ENCODE peak calls at places on chromosomes 6 and 20, in four cellular contexts. One of them, this sample, is unnamed.
A peak's percentile ranks its signal among the peaks of the same experiment; 100 is the strongest.

GRCh38 chr20:41358717-41359116 is 7.9 kb downstream of the EMILIN3 start:
- DNase-seq in uterus: no peak
- DNase-seq in fibroblast of pulmonary artery: no peak
- DNase-seq in K562: no peak
- DNase-seq in this sample: no peak

GRCh38 chr20:51022803-51023616 is at the start of gene KCNG1:
- DNase-seq in uterus: peak; percentile 62
- DNase-seq in fibroblast of pulmonary artery: peak; percentile 69
- DNase-seq in K562: peak; percentile 91
- DNase-seq in this sample: no peak

GRCh38 chr20:49245921-49246740 is 26.9 kb downstream of the DDX27 start:
- DNase-seq in fibroblast of pulmonary artery: peak; percentile 70
- DNase-seq in uterus: no peak
- DNase-seq in K562: peak; percentile 62
- DNase-seq in this sample: peak; percentile 25

GRCh38 chr20:59723108-59723500 is 118.8 kb downstream of the PHACTR3 start:
- DNase-seq in fibroblast of pulmonary artery: no peak
- DNase-seq in K562: no peak
- DNase-seq in uterus: no peak
- DNase-seq in this sample: peak; percentile 35

GRCh38 chr6:84652356-84653026 is 111.9 kb downstream of the TBX18 start:
- DNase-seq in fibroblast of pulmonary artery: peak; percentile 95
- DNase-seq in K562: no peak
- DNase-seq in uterus: no peak
- DNase-seq in this sample: no peak

GRCh38 chr6:105452924-105453756 is 50.3 kb upstream of the PREP start:
- DNase-seq in uterus: no peak
- DNase-seq in K562: no peak
- DNase-seq in fibroblast of pulmonary artery: no peak
- DNase-seq in this sample: peak; percentile 12

GRCh38 chr6:164825386-164825785 is 484.0 kb downstream of the C6orf118 start:
- DNase-seq in fibroblast of pulmonary artery: no peak
- DNase-seq in uterus: no peak
- DNase-seq in K562: no peak
- DNase-seq in this sample: no peak

GRCh38 chr20:50450961-50451752 is 59.0 kb upstream of the PTPN1 start:
- DNase-seq in K562: no peak
- DNase-seq in fibroblast of pulmonary artery: peak; percentile 65
- DNase-seq in uterus: peak; percentile 72
- DNase-seq in this sample: peak; percentile 86

GRCh38 chr6:125314019-125314581 is 12.3 kb upstream of the HDDC2 start:
- DNase-seq in fibroblast of pulmonary artery: peak; percentile 80
- DNase-seq in uterus: peak; percentile 55
- DNase-seq in K562: peak; percentile 55
- DNase-seq in this sample: no peak

GRCh38 chr6:37807656-37808055 is 11.9 kb upstream of the ZFAND3 start:
- DNase-seq in uterus: no peak
- DNase-seq in K562: no peak
- DNase-seq in fibroblast of pulmonary artery: no peak
- DNase-seq in this sample: no peak

GRCh38 chr20:57008217-57008616 is 258.2 kb downstream of the BMP7 start:
- DNase-seq in uterus: no peak
- DNase-seq in fibroblast of pulmonary artery: no peak
- DNase-seq in K562: no peak
- DNase-seq in this sample: no peak

GRCh38 chr20:46963196-46963529 is 68.5 kb downstream of the EYA2 start:
- DNase-seq in K562: no peak
- DNase-seq in uterus: no peak
- DNase-seq in fibroblast of pulmonary artery: no peak
- DNase-seq in this sample: no peak

GRCh38 chr20:50844430-50845100 is 49.7 kb downstream of the BCAS4 start:
- DNase-seq in K562: peak; percentile 39
- DNase-seq in uterus: no peak
- DNase-seq in fibroblast of pulmonary artery: peak; percentile 90
- DNase-seq in this sample: no peak

GRCh38 chr6:56334937-56335336 is 87.6 kb upstream of the COL21A1 start:
- DNase-seq in fibroblast of pulmonary artery: peak; percentile 87
- DNase-seq in K562: no peak
- DNase-seq in uterus: no peak
- DNase-seq in this sample: no peak

GRCh38 chr20:34713194-34713943 is 9.2 kb downstream of the TP53INP2 start:
- DNase-seq in K562: peak; percentile 77
- DNase-seq in fibroblast of pulmonary artery: peak; percentile 99
- DNase-seq in uterus: no peak
- DNase-seq in this sample: no peak

GRCh38 chr6:44100088-44100550 is 27.1 kb downstream of the MRPL14 start:
- DNase-seq in K562: peak; percentile 62
- DNase-seq in fibroblast of pulmonary artery: peak; percentile 49
- DNase-seq in uterus: no peak
- DNase-seq in this sample: peak; percentile 29

GRCh38 chr6:56637640-56638039 is 5.0 kb downstream of the DST start:
- DNase-seq in fibroblast of pulmonary artery: peak; percentile 90
- DNase-seq in K562: no peak
- DNase-seq in uterus: no peak
- DNase-seq in this sample: peak; percentile 46

GRCh38 chr20:11993886-11994466 is 76.3 kb downstream of the BTBD3 start:
- DNase-seq in K562: no peak
- DNase-seq in fibroblast of pulmonary artery: no peak
- DNase-seq in uterus: no peak
- DNase-seq in this sample: no peak

GRCh38 chr6:116370717-116371383 is at the start of gene DSE:
- DNase-seq in K562: peak; percentile 48
- DNase-seq in fibroblast of pulmonary artery: peak; percentile 84
- DNase-seq in uterus: peak; percentile 89
- DNase-seq in this sample: peak; percentile 17

GRCh38 chr6:132819405-132820145 is 5.2 kb downstream of the RPS12 start:
- DNase-seq in fibroblast of pulmonary artery: peak; percentile 11
- DNase-seq in K562: no peak
- DNase-seq in uterus: no peak
- DNase-seq in this sample: no peak

GRCh38 chr6:124132256-124132655 is 328.6 kb downstream of the NKAIN2 start:
- DNase-seq in uterus: no peak
- DNase-seq in fibroblast of pulmonary artery: peak; percentile 8
- DNase-seq in K562: no peak
- DNase-seq in this sample: no peak

GRCh38 chr6:166344240-166344639 is 1.9 kb upstream of the SFT2D1 start:
- DNase-seq in K562: no peak
- DNase-seq in fibroblast of pulmonary artery: no peak
- DNase-seq in uterus: no peak
- DNase-seq in this sample: no peak

GRCh38 chr6:28380381-28380780 is 19.2 kb downstream of the ZSCAN12 start:
- DNase-seq in uterus: no peak
- DNase-seq in fibroblast of pulmonary artery: no peak
- DNase-seq in K562: no peak
- DNase-seq in this sample: no peak

GRCh38 chr6:29522241-29522640 is 34.5 kb upstream of the MAS1L start:
- DNase-seq in K562: no peak
- DNase-seq in uterus: no peak
- DNase-seq in fibroblast of pulmonary artery: no peak
- DNase-seq in this sample: no peak

GRCh38 chr6:47780510-47781356 is 1.1 kb upstream of the OPN5 start:
- DNase-seq in K562: peak; percentile 16
- DNase-seq in uterus: no peak
- DNase-seq in fibroblast of pulmonary artery: peak; percentile 79
- DNase-seq in this sample: peak; percentile 49
- H3K4me3 ChIP-seq in K562: no peak overlapping the region
- H3K4me3 ChIP-seq in uterus: no peak overlapping the region
- H3K4me3 ChIP-seq in fibroblast of pulmonary artery: no peak overlapping the region
- H3K4me3 ChIP-seq in this sample: no peak overlapping the region

GRCh38 chr6:18504232-18504596 is 117.1 kb downstream of the RNF144B start:
- DNase-seq in uterus: no peak
- DNase-seq in fibroblast of pulmonary artery: no peak
- DNase-seq in K562: no peak
- DNase-seq in this sample: no peak
- H3K4me3 ChIP-seq in uterus: no peak overlapping the region
- H3K4me3 ChIP-seq in fibroblast of pulmonary artery: no peak overlapping the region
- H3K4me3 ChIP-seq in K562: no peak overlapping the region
- H3K4me3 ChIP-seq in this sample: no peak overlapping the region

GRCh38 chr6:82362868-82363267 is 749 bp upstream of the TPBG start:
- DNase-seq in K562: no peak
- DNase-seq in uterus: peak; percentile 40
- DNase-seq in fibroblast of pulmonary artery: peak; percentile 70
- DNase-seq in this sample: no peak
- H3K4me3 ChIP-seq in K562: no peak overlapping the region
- H3K4me3 ChIP-seq in uterus: peak overlapping the region; percentile 66
- H3K4me3 ChIP-seq in fibroblast of pulmonary artery: peak overlapping the region; percentile 89
- H3K4me3 ChIP-seq in this sample: no peak overlapping the region

GRCh38 chr20:63893999-63894357 is 948 bp upstream of the DNAJC5 start:
- DNase-seq in uterus: no peak
- DNase-seq in K562: no peak
- DNase-seq in fibroblast of pulmonary artery: no peak
- DNase-seq in this sample: no peak
- H3K4me3 ChIP-seq in uterus: peak overlapping the region; percentile 41
- H3K4me3 ChIP-seq in K562: peak overlapping the region; percentile 61
- H3K4me3 ChIP-seq in fibroblast of pulmonary artery: no peak overlapping the region
- H3K4me3 ChIP-seq in this sample: no peak overlapping the region

GRCh38 chr6:135213616-135214015 is 32.5 kb downstream of the MYB start:
- DNase-seq in fibroblast of pulmonary artery: no peak
- DNase-seq in K562: no peak
- DNase-seq in uterus: no peak
- DNase-seq in this sample: no peak

GRCh38 chr6:135210632-135211305 is 29.7 kb downstream of the MYB start:
- DNase-seq in fibroblast of pulmonary artery: no peak
- DNase-seq in K562: no peak
- DNase-seq in uterus: no peak
- DNase-seq in this sample: no peak

GRCh38 chr6:135212935-135213334 is 31.8 kb downstream of the MYB start:
- DNase-seq in uterus: no peak
- DNase-seq in fibroblast of pulmonary artery: peak; percentile 17
- DNase-seq in K562: no peak
- DNase-seq in this sample: peak; percentile 81

GRCh38 chr6:135211306-135211702 is 30.2 kb downstream of the MYB start:
- DNase-seq in K562: no peak
- DNase-seq in fibroblast of pulmonary artery: no peak
- DNase-seq in uterus: no peak
- DNase-seq in this sample: no peak

GRCh38 chr6:135212020-135212806 is 31.1 kb downstream of the MYB start:
- DNase-seq in uterus: no peak
- DNase-seq in K562: no peak
- DNase-seq in fibroblast of pulmonary artery: peak; percentile 18
- DNase-seq in this sample: peak; percentile 48
- H3K4me3 ChIP-seq in uterus: no peak overlapping the region
- H3K4me3 ChIP-seq in K562: no peak overlapping the region
- H3K4me3 ChIP-seq in fibroblast of pulmonary artery: no peak overlapping the region
- H3K4me3 ChIP-seq in this sample: no peak overlapping the region

GRCh38 chr6:69816569-69816968 is 19.8 kb upstream of the LMBRD1 start:
- DNase-seq in fibroblast of pulmonary artery: no peak
- DNase-seq in K562: no peak
- DNase-seq in uterus: no peak
- DNase-seq in this sample: peak; percentile 18

GRCh38 chr6:69818223-69818930 is 21.6 kb upstream of the LMBRD1 start:
- DNase-seq in uterus: no peak
- DNase-seq in fibroblast of pulmonary artery: no peak
- DNase-seq in K562: no peak
- DNase-seq in this sample: no peak

GRCh38 chr6:69813508-69813907 is 16.7 kb upstream of the LMBRD1 start:
- DNase-seq in fibroblast of pulmonary artery: no peak
- DNase-seq in K562: no peak
- DNase-seq in uterus: no peak
- DNase-seq in this sample: no peak

GRCh38 chr6:69817358-69817757 is 20.5 kb upstream of the LMBRD1 start:
- DNase-seq in fibroblast of pulmonary artery: no peak
- DNase-seq in uterus: no peak
- DNase-seq in K562: no peak
- DNase-seq in this sample: no peak

GRCh38 chr6:69816017-69816416 is 19.2 kb upstream of the LMBRD1 start:
- DNase-seq in fibroblast of pulmonary artery: no peak
- DNase-seq in K562: no peak
- DNase-seq in uterus: no peak
- DNase-seq in this sample: no peak
- H3K4me3 ChIP-seq in fibroblast of pulmonary artery: no peak overlapping the region
- H3K4me3 ChIP-seq in K562: no peak overlapping the region
- H3K4me3 ChIP-seq in uterus: no peak overlapping the region
- H3K4me3 ChIP-seq in this sample: no peak overlapping the region